ENCODE peak calls at places on chromosomes 4 and X, in ten cellular contexts. One of them, this sample, is unnamed.

GRCh38 chr4:124304936-124305335 is 407.6 kb downstream of the ANKRD50 start:
- DNase-seq in lung: no peak
- DNase-seq in body of pancreas: no peak
- DNase-seq in hepatocyte: no peak
- DNase-seq in endodermal cell: no peak
- DNase-seq in lower lobe of right lung: no peak
- DNase-seq in uterus: no peak
- DNase-seq in mammary epithelial cell: no peak
- DNase-seq in left lung: no peak
- DNase-seq in heart left ventricle: no peak
- DNase-seq in this sample: no peak

GRCh38 chrX:83160096-83160495 is 348.0 kb upstream of the POU3F4 start:
- DNase-seq in lung: no peak
- DNase-seq in body of pancreas: no peak
- DNase-seq in hepatocyte: no peak
- DNase-seq in endodermal cell: peak; percentile 61
- DNase-seq in lower lobe of right lung: no peak
- DNase-seq in uterus: no peak
- DNase-seq in mammary epithelial cell: no peak
- DNase-seq in left lung: no peak
- DNase-seq in heart left ventricle: no peak
- DNase-seq in this sample: no peak

GRCh38 chrX:65883556-65883955 is 156.3 kb downstream of the VSIG4 start:
- DNase-seq in lung: no peak
- DNase-seq in body of pancreas: no peak
- DNase-seq in hepatocyte: no peak
- DNase-seq in endodermal cell: no peak
- DNase-seq in lower lobe of right lung: no peak
- DNase-seq in uterus: no peak
- DNase-seq in mammary epithelial cell: no peak
- DNase-seq in left lung: no peak
- DNase-seq in heart left ventricle: no peak
- DNase-seq in this sample: no peak

GRCh38 chr4:52873191-52873590 is 11.1 kb downstream of the RASL11B start:
- DNase-seq in lung: no peak
- DNase-seq in body of pancreas: peak; percentile 47
- DNase-seq in hepatocyte: no peak
- DNase-seq in endodermal cell: peak; percentile 35
- DNase-seq in lower lobe of right lung: no peak
- DNase-seq in uterus: no peak
- DNase-seq in mammary epithelial cell: peak; percentile 60
- DNase-seq in left lung: no peak
- DNase-seq in heart left ventricle: no peak
- DNase-seq in this sample: no peak

GRCh38 chrX:140091276-140091886 is 126.1 kb upstream of the CXorf66 start:
- DNase-seq in lung: no peak
- DNase-seq in body of pancreas: peak; percentile 15
- DNase-seq in hepatocyte: peak; percentile 37
- DNase-seq in endodermal cell: peak; percentile 81
- DNase-seq in lower lobe of right lung: peak; percentile 45
- DNase-seq in uterus: peak; percentile 13
- DNase-seq in mammary epithelial cell: no peak
- DNase-seq in left lung: peak; percentile 73
- DNase-seq in heart left ventricle: no peak
- DNase-seq in this sample: no peak

GRCh38 chr4:42306221-42307109 is 90.8 kb upstream of the SHISA3 start:
- DNase-seq in lung: no peak
- DNase-seq in body of pancreas: peak; percentile 24
- DNase-seq in hepatocyte: no peak
- DNase-seq in endodermal cell: peak; percentile 6
- DNase-seq in lower lobe of right lung: no peak
- DNase-seq in uterus: no peak
- DNase-seq in mammary epithelial cell: no peak
- DNase-seq in left lung: peak; percentile 59
- DNase-seq in heart left ventricle: no peak
- DNase-seq in this sample: no peak

GRCh38 chr4:153205757-153206156 is 1.5 kb downstream of the TRIM2 start:
- DNase-seq in lung: peak; percentile 59
- DNase-seq in body of pancreas: peak; percentile 62
- DNase-seq in hepatocyte: peak; percentile 92
- DNase-seq in endodermal cell: peak; percentile 90
- DNase-seq in lower lobe of right lung: no peak
- DNase-seq in uterus: no peak
- DNase-seq in mammary epithelial cell: peak; percentile 46
- DNase-seq in left lung: no peak
- DNase-seq in heart left ventricle: no peak
- DNase-seq in this sample: no peak

GRCh38 chrX:11427082-11428033 is 134.1 kb downstream of the AMELX start:
- DNase-seq in lung: no peak
- DNase-seq in body of pancreas: peak; percentile 38
- DNase-seq in hepatocyte: peak; percentile 40
- DNase-seq in endodermal cell: peak; percentile 74
- DNase-seq in lower lobe of right lung: peak; percentile 61
- DNase-seq in uterus: peak; percentile 45
- DNase-seq in mammary epithelial cell: no peak
- DNase-seq in left lung: peak; percentile 73
- DNase-seq in heart left ventricle: peak; percentile 51
- DNase-seq in this sample: no peak

GRCh38 chr4:14177987-14178386 is 550.5 kb upstream of the BOD1L1 start:
- DNase-seq in lung: no peak
- DNase-seq in body of pancreas: no peak
- DNase-seq in hepatocyte: no peak
- DNase-seq in endodermal cell: peak; percentile 54
- DNase-seq in lower lobe of right lung: no peak
- DNase-seq in uterus: no peak
- DNase-seq in mammary epithelial cell: no peak
- DNase-seq in left lung: no peak
- DNase-seq in heart left ventricle: no peak
- DNase-seq in this sample: no peak

GRCh38 chr4:126216611-126217010 is 901.9 kb downstream of the FAT4 start:
- DNase-seq in lung: no peak
- DNase-seq in body of pancreas: no peak
- DNase-seq in hepatocyte: no peak
- DNase-seq in endodermal cell: no peak
- DNase-seq in lower lobe of right lung: no peak
- DNase-seq in uterus: no peak
- DNase-seq in mammary epithelial cell: no peak
- DNase-seq in left lung: no peak
- DNase-seq in heart left ventricle: no peak
- DNase-seq in this sample: no peak

GRCh38 chrX:12987340-12987739 is 12.4 kb downstream of the TMSB4X start:
- DNase-seq in lung: no peak
- DNase-seq in body of pancreas: no peak
- DNase-seq in hepatocyte: no peak
- DNase-seq in endodermal cell: no peak
- DNase-seq in lower lobe of right lung: no peak
- DNase-seq in uterus: no peak
- DNase-seq in mammary epithelial cell: no peak
- DNase-seq in left lung: no peak
- DNase-seq in heart left ventricle: no peak
- DNase-seq in this sample: no peak

GRCh38 chr4:19021617-19022016 is 1000.1 kb upstream of the LCORL start:
- DNase-seq in lung: no peak
- DNase-seq in body of pancreas: no peak
- DNase-seq in hepatocyte: no peak
- DNase-seq in endodermal cell: no peak
- DNase-seq in lower lobe of right lung: no peak
- DNase-seq in uterus: no peak
- DNase-seq in mammary epithelial cell: no peak
- DNase-seq in left lung: no peak
- DNase-seq in heart left ventricle: no peak
- DNase-seq in this sample: no peak

GRCh38 chrX:49019599-49020249 is 17.7 kb upstream of the GRIPAP1 start:
- DNase-seq in lung: no peak
- DNase-seq in body of pancreas: no peak
- DNase-seq in hepatocyte: no peak
- DNase-seq in endodermal cell: no peak
- DNase-seq in lower lobe of right lung: no peak
- DNase-seq in uterus: no peak
- DNase-seq in mammary epithelial cell: no peak
- DNase-seq in left lung: no peak
- DNase-seq in heart left ventricle: no peak
- DNase-seq in this sample: no peak

GRCh38 chr4:123265443-123265842 is 131.2 kb upstream of the SPRY1 start:
- DNase-seq in lung: no peak
- DNase-seq in body of pancreas: no peak
- DNase-seq in hepatocyte: no peak
- DNase-seq in endodermal cell: no peak
- DNase-seq in lower lobe of right lung: no peak
- DNase-seq in uterus: no peak
- DNase-seq in mammary epithelial cell: peak; percentile 26
- DNase-seq in left lung: no peak
- DNase-seq in heart left ventricle: no peak
- DNase-seq in this sample: no peak
- H3K4me3 ChIP-seq in lung: no peak overlapping the region
- H3K4me3 ChIP-seq in body of pancreas: no peak overlapping the region
- H3K4me3 ChIP-seq in hepatocyte: no peak overlapping the region
- H3K4me3 ChIP-seq in endodermal cell: no peak overlapping the region
- H3K4me3 ChIP-seq in lower lobe of right lung: no peak overlapping the region
- H3K4me3 ChIP-seq in uterus: no peak overlapping the region
- H3K4me3 ChIP-seq in mammary epithelial cell: no peak overlapping the region
- H3K4me3 ChIP-seq in left lung: no peak overlapping the region
- H3K4me3 ChIP-seq in heart left ventricle: no peak overlapping the region
- H3K4me3 ChIP-seq in this sample: no peak overlapping the region

DNA sequence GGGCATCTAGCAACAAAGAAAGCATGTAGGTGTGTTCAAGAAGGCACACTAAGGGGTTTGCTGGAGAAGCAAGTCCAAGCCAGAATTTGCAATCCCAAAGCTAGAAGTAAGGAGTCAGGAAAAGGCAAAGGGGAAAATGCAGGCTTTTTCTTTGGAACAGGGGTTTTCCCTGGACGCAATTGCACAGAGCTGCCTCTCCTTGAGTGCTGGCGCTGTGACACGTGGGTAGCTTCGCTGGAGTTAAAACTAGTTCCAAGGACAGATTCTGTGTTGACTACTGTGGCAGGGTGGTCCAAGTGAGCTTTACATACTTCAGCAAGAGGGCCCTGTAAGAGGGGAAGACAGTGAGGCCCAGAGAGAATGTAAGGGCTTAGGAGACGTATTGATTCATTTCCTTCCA is 277.1 kb downstream of the ADGRA3 start:
- DNase-seq in lung: no peak
- DNase-seq in body of pancreas: no peak
- DNase-seq in hepatocyte: peak; percentile 46
- DNase-seq in endodermal cell: peak; percentile 72
- DNase-seq in lower lobe of right lung: no peak
- DNase-seq in uterus: no peak
- DNase-seq in mammary epithelial cell: no peak
- DNase-seq in left lung: peak; percentile 17
- DNase-seq in heart left ventricle: no peak
- DNase-seq in this sample: no peak
- H3K4me1 ChIP-seq in lung: no peaks in the 10 kb centered on the region
- H3K4me1 ChIP-seq in body of pancreas: peaks cover 10% of the 10 kb centered on the region
- H3K4me1 ChIP-seq in hepatocyte: peaks cover 8% of the 10 kb centered on the region
- H3K4me1 ChIP-seq in endodermal cell: peaks cover 5% of the 10 kb centered on the region
- H3K4me1 ChIP-seq in lower lobe of right lung: no peaks in the 10 kb centered on the region
- H3K4me1 ChIP-seq in uterus: no peaks in the 10 kb centered on the region
- H3K4me1 ChIP-seq in mammary epithelial cell: no peaks in the 10 kb centered on the region
- H3K4me1 ChIP-seq in left lung: no peaks in the 10 kb centered on the region
- H3K4me1 ChIP-seq in heart left ventricle: no peaks in the 10 kb centered on the region
- H3K4me1 ChIP-seq in this sample: no peaks in the 10 kb centered on the region

GRCh38 chr4:138010639-138011038 is 231.5 kb downstream of the SLC7A11 start:
- DNase-seq in lung: no peak
- DNase-seq in body of pancreas: no peak
- DNase-seq in hepatocyte: no peak
- DNase-seq in endodermal cell: no peak
- DNase-seq in lower lobe of right lung: no peak
- DNase-seq in uterus: no peak
- DNase-seq in mammary epithelial cell: no peak
- DNase-seq in left lung: no peak
- DNase-seq in heart left ventricle: no peak
- DNase-seq in this sample: no peak

GRCh38 chr4:138003248-138003647 is 238.9 kb downstream of the SLC7A11 start:
- DNase-seq in lung: no peak
- DNase-seq in body of pancreas: no peak
- DNase-seq in hepatocyte: no peak
- DNase-seq in endodermal cell: no peak
- DNase-seq in lower lobe of right lung: no peak
- DNase-seq in uterus: no peak
- DNase-seq in mammary epithelial cell: no peak
- DNase-seq in left lung: no peak
- DNase-seq in heart left ventricle: no peak
- DNase-seq in this sample: no peak

GRCh38 chr4:138005486-138005885 is 236.7 kb downstream of the SLC7A11 start:
- DNase-seq in lung: no peak
- DNase-seq in body of pancreas: no peak
- DNase-seq in hepatocyte: no peak
- DNase-seq in endodermal cell: no peak
- DNase-seq in lower lobe of right lung: no peak
- DNase-seq in uterus: no peak
- DNase-seq in mammary epithelial cell: no peak
- DNase-seq in left lung: no peak
- DNase-seq in heart left ventricle: no peak
- DNase-seq in this sample: no peak

DNA sequence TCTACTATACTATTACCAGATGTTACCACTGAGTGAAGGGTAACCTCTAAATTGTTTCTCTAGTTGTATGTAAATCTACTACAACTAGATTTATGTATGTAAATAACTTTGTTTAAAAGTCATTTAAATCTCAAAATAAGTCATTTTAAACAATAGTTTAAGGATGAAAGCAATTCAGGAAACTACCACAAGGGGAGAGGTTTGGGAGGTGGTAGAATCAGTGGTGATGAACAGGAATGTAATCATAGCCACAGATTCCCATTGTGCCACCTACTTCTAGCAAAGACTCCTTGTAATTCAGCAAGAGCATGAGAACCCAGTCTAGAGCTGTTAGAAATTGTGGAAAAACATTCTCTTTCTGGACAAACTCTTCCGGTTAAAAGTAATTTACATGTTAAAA is 234.6 kb downstream of the SLC7A11 start:
- DNase-seq in lung: no peak
- DNase-seq in body of pancreas: no peak
- DNase-seq in hepatocyte: no peak
- DNase-seq in endodermal cell: no peak
- DNase-seq in lower lobe of right lung: no peak
- DNase-seq in uterus: no peak
- DNase-seq in mammary epithelial cell: peak; percentile 6
- DNase-seq in left lung: no peak
- DNase-seq in heart left ventricle: no peak
- DNase-seq in this sample: no peak
- TF ChIP-seq CTCF in lung: no peak
- TF ChIP-seq CTCF in body of pancreas: no peak
- TF ChIP-seq CTCF in hepatocyte: no peak
- TF ChIP-seq CTCF in endodermal cell: peak; percentile 74
- TF ChIP-seq CTCF in lower lobe of right lung: no peak
- TF ChIP-seq CTCF in uterus: no peak
- TF ChIP-seq CTCF in mammary epithelial cell: peak; percentile 43
- TF ChIP-seq CTCF in left lung: no peak
- TF ChIP-seq CTCF in heart left ventricle: no peak
- TF ChIP-seq CTCF in this sample: no peak

DNA sequence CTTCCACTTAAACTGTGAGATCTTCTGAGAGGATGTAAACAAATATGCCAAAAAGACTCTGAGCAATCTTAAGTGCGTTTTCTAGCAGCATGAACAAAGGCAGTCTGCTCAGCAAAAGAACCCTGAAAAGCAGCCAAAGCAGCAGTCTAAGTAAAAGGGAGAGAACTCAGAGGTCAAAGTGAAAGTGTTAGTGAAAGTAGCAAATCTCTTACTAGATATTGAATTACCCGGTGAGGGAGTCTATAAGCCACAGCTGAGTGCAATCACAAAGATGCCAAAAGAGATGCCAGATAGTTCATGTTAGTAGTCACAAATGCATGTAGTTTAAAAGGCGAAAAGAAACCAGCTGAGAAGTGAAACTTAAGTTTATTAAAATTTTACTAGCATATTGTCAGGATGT is 7.9 kb upstream of the GNRHR start:
- DNase-seq in lung: no peak
- DNase-seq in body of pancreas: no peak
- DNase-seq in hepatocyte: no peak
- DNase-seq in endodermal cell: no peak
- DNase-seq in lower lobe of right lung: no peak
- DNase-seq in uterus: no peak
- DNase-seq in mammary epithelial cell: no peak
- DNase-seq in left lung: no peak
- DNase-seq in heart left ventricle: no peak
- DNase-seq in this sample: no peak
- H3K4me3 ChIP-seq in lung: no peak overlapping the region
- H3K4me3 ChIP-seq in body of pancreas: no peak overlapping the region
- H3K4me3 ChIP-seq in hepatocyte: no peak overlapping the region
- H3K4me3 ChIP-seq in endodermal cell: no peak overlapping the region
- H3K4me3 ChIP-seq in lower lobe of right lung: no peak overlapping the region
- H3K4me3 ChIP-seq in uterus: no peak overlapping the region
- H3K4me3 ChIP-seq in mammary epithelial cell: no peak overlapping the region
- H3K4me3 ChIP-seq in left lung: no peak overlapping the region
- H3K4me3 ChIP-seq in heart left ventricle: no peak overlapping the region
- H3K4me3 ChIP-seq in this sample: no peak overlapping the region